ENCODE peak calls at places on chromosomes 4 and X, in four cellular contexts. V is A172, G is fibroblast of lung, R is EL. H is an unnamed sample.

GRCh38 chrX:19303216-19303880 is 40.4 kb upstream of the PDHA1 start:
- DNase-seq in R (peak), G (peak), V (peak), H (peak)

GRCh38 chr4:86898562-86898961 is 6.3 kb upstream of the C4orf36 start:
- DNase-seq in V (no peak), G (no peak), R (no peak), H (no peak)

GRCh38 chr4:167052631-167053085 is 181.6 kb downstream of the SPOCK3 start:
- DNase-seq in R (no peak), G (no peak), V (no peak), H (no peak)

GRCh38 chr4:115315182-115315581 is 201.8 kb upstream of the NDST4 start:
- DNase-seq in G (no peak), V (no peak), R (no peak), H (no peak)

GRCh38 chr4:78312989-78313753 is 238.4 kb upstream of the ANXA3 start:
- DNase-seq in R (no peak), G (peak), V (no peak), H (no peak)

GRCh38 chr4:149964001-149964400 is 114.2 kb upstream of the DCLK2 start:
- DNase-seq in G (peak), R (no peak), V (no peak), H (no peak)

GRCh38 chr4:187782425-187782824 is 213.1 kb upstream of the ZFP42 start:
- DNase-seq in G (no peak), V (no peak), R (no peak), H (no peak)

GRCh38 chr4:162131256-162131655 is 32.5 kb downstream of the FSTL5 start:
- DNase-seq in V (no peak), R (no peak), G (no peak), H (no peak)

GRCh38 chrX:51641421-51642021 is 22.8 kb upstream of the CENPVL3 start:
- DNase-seq in V (peak), G (peak), R (peak), H (peak)

GRCh38 chr4:140233811-140234696 is 80.1 kb upstream of the MAML3 start:
- DNase-seq in G (peak), R (peak), V (peak), H (peak)

GRCh38 chrX:130836447-130836846 is 66.6 kb downstream of the ENOX2 start:
- DNase-seq in R (no peak), G (peak), V (peak), H (no peak)

GRCh38 chrX:72498782-72499181 is 73.9 kb downstream of the HDAC8 start:
- DNase-seq in G (no peak), R (no peak), V (no peak), H (peak)

GRCh38 chr4:138677212-138677611 is 338.4 kb upstream of the NOCT start:
- DNase-seq in R (no peak), V (no peak), G (no peak), H (no peak)

GRCh38 chr4:143617994-143618679 is 82.3 kb downstream of the FREM3 start:
- DNase-seq in R (no peak), V (no peak), G (peak), H (peak)

GRCh38 chr4:168309781-168310180 is 8.8 kb downstream of the DDX60 start:
- DNase-seq in G (peak), R (no peak), V (no peak), H (no peak)

GRCh38 chr4:47193179-47193578 is 161.8 kb downstream of the GABRB1 start:
- DNase-seq in V (no peak), R (no peak), G (no peak), H (no peak)

GRCh38 chrX:80747832-80748231 is 61.8 kb downstream of the BRWD3 start:
- DNase-seq in G (peak), R (peak), V (no peak), H (peak)

GRCh38 chrX:97334850-97335249 is 451.1 kb downstream of the RPA4 start:
- DNase-seq in R (no peak), G (no peak), V (no peak), H (no peak)

GRCh38 chrX:30488092-30488491 is 89.5 kb downstream of the TASL start:
- DNase-seq in V (peak), G (no peak), R (no peak), H (peak)

GRCh38 chrX:13748486-13748885 is 13.9 kb downstream of the OFD1 start:
- DNase-seq in V (no peak), G (no peak), R (no peak), H (no peak)

GRCh38 chrX:10077425-10078188 is 79.2 kb upstream of the CLCN4 start:
- DNase-seq in R (peak), G (peak), V (no peak), H (peak)

H was measured in RPMI7951.